ENCODE peak calls at places on chromosomes 7 and 10, in four cellular contexts. Q, F, H and G are unnamed samples.

GRCh38 chr10:93461124-93461806 is 20.9 kb downstream of the MYOF start:
- DNase-seq in Q (no peak), F (no peak), H (no peak), G (no peak)

GRCh38 chr7:105177026-105177425 is 163.0 kb downstream of the KMT2E start:
- DNase-seq in Q (no peak), F (no peak), H (no peak), G (no peak)

GRCh38 chr10:127797339-127797738 is 60.4 kb downstream of the FOXI2 start:
- DNase-seq in Q (no peak), F (no peak), H (no peak), G (peak)

GRCh38 chr10:43707755-43708154 is 59.1 kb upstream of the ZNF32 start:
- DNase-seq in Q (no peak), F (no peak), H (no peak), G (no peak)

GRCh38 chr10:132395704-132396494 is 1.1 kb upstream of the PWWP2B start:
- DNase-seq in Q (peak), F (no peak), H (no peak), G (no peak)

GRCh38 chr10:112080284-112080683 is 103.3 kb downstream of the GPAM start:
- DNase-seq in Q (no peak), F (no peak), H (no peak), G (no peak)

GRCh38 chr7:68892211-68892610 is 706.1 kb upstream of the AUTS2 start:
- DNase-seq in Q (no peak), F (no peak), H (no peak), G (no peak)

GRCh38 chr10:45581497-45582385 is 90.8 kb downstream of the ZFAND4 start:
- DNase-seq in Q (no peak), F (no peak), H (no peak), G (no peak)

GRCh38 chr7:80372415-80372814 is 139.4 kb downstream of the GNAT3 start:
- DNase-seq in Q (no peak), F (no peak), H (no peak), G (no peak)

GRCh38 chr10:57919864-57920263 is 347.8 kb downstream of the IPMK start:
- DNase-seq in Q (no peak), F (no peak), H (no peak), G (no peak)

GRCh38 chr10:96619120-96619519 is 32.3 kb upstream of the TM9SF3 start:
- DNase-seq in Q (no peak), F (no peak), H (no peak), G (no peak)

GRCh38 chr10:6148251-6148691 is 54.5 kb upstream of the PFKFB3 start:
- DNase-seq in Q (no peak), F (no peak), H (no peak), G (peak)

GRCh38 chr10:3127921-3128320 is 44.7 kb downstream of the PITRM1 start:
- DNase-seq in Q (no peak), F (no peak), H (no peak), G (no peak)

GRCh38 chr10:69792361-69792760 is 9.3 kb upstream of the COL13A1 start:
- DNase-seq in Q (no peak), F (no peak), H (no peak), G (no peak)

GRCh38 chr7:31443457-31443856 is 70.4 kb upstream of the ITPRID1 start:
- DNase-seq in Q (peak), F (no peak), H (peak), G (peak)

GRCh38 chr10:27911645-27912044 is 87.2 kb downstream of the ODAD2 start:
- DNase-seq in Q (no peak), F (no peak), H (no peak), G (no peak)

GRCh38 chr7:111090834-111091233 is at the start of gene LRRN3:
- DNase-seq in Q (no peak), F (no peak), H (no peak), G (no peak)

GRCh38 chr10:18219096-18219495 is 78.9 kb downstream of the CACNB2 start:
- DNase-seq in Q (no peak), F (no peak), H (no peak), G (no peak)

GRCh38 chr7:37311282-37311868 is 137.3 kb downstream of the ELMO1 start:
- DNase-seq in Q (no peak), F (no peak), H (no peak), G (no peak)

GRCh38 chr10:55509168-55509567 is 708.1 kb upstream of the PCDH15 start:
- DNase-seq in Q (no peak), F (no peak), H (peak), G (no peak)

GRCh38 chr10:88500656-88501055 is 82.5 kb downstream of the RNLS start:
- DNase-seq in Q (no peak), F (no peak), H (no peak), G (no peak)

GRCh38 chr10:73894245-73894971 is 16.5 kb upstream of the PLAU start:
- DNase-seq in Q (peak), F (no peak), H (no peak), G (no peak)

GRCh38 chr10:117419921-117420320 is 44.7 kb upstream of the PDZD8 start:
- DNase-seq in Q (no peak), F (no peak), H (no peak), G (no peak)

GRCh38 chr10:121442536-121442935 is 155.7 kb downstream of the FGFR2 start:
- DNase-seq in Q (no peak), F (no peak), H (no peak), G (no peak)

GRCh38 chr7:93973134-93973533 is 31.0 kb downstream of the BET1 start:
- DNase-seq in Q (no peak), F (no peak), H (no peak), G (no peak)

GRCh38 chr10:116796910-116797513 is 52.3 kb upstream of the ENO4 start:
- DNase-seq in Q (peak), F (peak), H (peak), G (peak)

GRCh38 chr10:20040012-20040411 is 223.8 kb downstream of the PLXDC2 start:
- DNase-seq in Q (no peak), F (no peak), H (no peak), G (no peak)

GRCh38 chr10:5743736-5744135 is 59.1 kb downstream of the TASOR2 start:
- DNase-seq in Q (no peak), F (no peak), H (no peak), G (no peak)

GRCh38 chr7:22566176-22566575 is 66.2 kb upstream of the STEAP1B start:
- DNase-seq in Q (no peak), F (no peak), H (no peak), G (no peak)

GRCh38 chr10:45040921-45041320 is 40.2 kb downstream of the ZNF22 start:
- DNase-seq in Q (no peak), F (no peak), H (no peak), G (no peak)

GRCh38 chr10:86346169-86346793 is 20.3 kb downstream of the GRID1 start:
- DNase-seq in Q (no peak), F (no peak), H (no peak), G (no peak)

GRCh38 chr7:33854178-33854577 is 51.2 kb upstream of the BMPER start:
- DNase-seq in Q (no peak), F (no peak), H (no peak), G (no peak)

GRCh38 chr7:22008011-22008410 is 62.3 kb upstream of the CDCA7L start:
- DNase-seq in Q (no peak), F (no peak), H (no peak), G (no peak)

GRCh38 chr10:128908109-128908898 is 558.7 kb upstream of the MGMT start:
- DNase-seq in Q (no peak), F (no peak), H (peak), G (peak)

GRCh38 chr10:58754419-58755180 is 241.9 kb downstream of the BICC1 start:
- DNase-seq in Q (no peak), F (no peak), H (no peak), G (no peak)

GRCh38 chr7:106317971-106318370 is 33.2 kb upstream of the NAMPT start:
- DNase-seq in Q (no peak), F (no peak), H (no peak), G (no peak)

GRCh38 chr7:45435846-45436245 is 138.3 kb upstream of the ADCY1 start:
- DNase-seq in Q (no peak), F (peak), H (no peak), G (no peak)

GRCh38 chr10:33876547-33877400 is 542.3 kb upstream of the NRP1 start:
- DNase-seq in Q (no peak), F (no peak), H (no peak), G (no peak)

GRCh38 chr7:23418046-23418445 is 52.2 kb downstream of the IGF2BP3 start:
- DNase-seq in Q (peak), F (no peak), H (peak), G (no peak)

DNA sequence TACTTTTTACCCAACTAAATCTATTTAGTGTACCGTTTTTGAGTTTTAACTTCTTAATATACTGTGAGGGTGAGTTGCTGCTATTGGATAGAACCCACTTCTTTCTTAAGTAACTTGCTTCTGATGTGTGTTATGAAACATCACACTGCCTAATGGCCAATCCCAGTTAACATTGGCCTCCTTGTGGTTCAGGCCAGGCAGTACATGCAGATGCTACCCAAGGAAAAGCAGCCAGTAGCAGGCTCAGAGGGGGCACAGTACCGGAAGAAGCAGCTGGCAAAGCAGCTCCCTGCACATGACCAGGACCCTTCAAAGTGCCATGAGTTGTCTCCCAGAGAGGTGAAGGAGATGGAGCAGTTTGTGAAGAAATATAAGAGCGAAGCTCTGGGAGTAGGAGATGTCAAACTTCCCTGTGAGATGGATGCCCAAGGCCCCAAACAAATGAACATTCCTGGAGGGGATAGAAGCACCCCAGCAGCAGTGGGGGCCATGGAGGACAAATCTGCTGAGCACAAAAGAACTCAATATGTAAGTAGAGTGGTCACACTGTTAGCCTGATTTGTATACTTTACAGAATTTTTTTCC is 39.7 kb downstream of the TES start:
- DNase-seq in Q (no peak), F (no peak), H (peak), G (no peak)
- TF ChIP-seq CTCF in Q (peak), F (peak), H (peak), G (no peak)

GRCh38 chr7:95899919-95900513 is 127.7 kb downstream of the DYNC1I1 start:
- DNase-seq in Q (no peak), F (no peak), H (no peak), G (no peak)
- TF ChIP-seq CTCF in Q (no peak), F (no peak), H (no peak), G (no peak)

DNA sequence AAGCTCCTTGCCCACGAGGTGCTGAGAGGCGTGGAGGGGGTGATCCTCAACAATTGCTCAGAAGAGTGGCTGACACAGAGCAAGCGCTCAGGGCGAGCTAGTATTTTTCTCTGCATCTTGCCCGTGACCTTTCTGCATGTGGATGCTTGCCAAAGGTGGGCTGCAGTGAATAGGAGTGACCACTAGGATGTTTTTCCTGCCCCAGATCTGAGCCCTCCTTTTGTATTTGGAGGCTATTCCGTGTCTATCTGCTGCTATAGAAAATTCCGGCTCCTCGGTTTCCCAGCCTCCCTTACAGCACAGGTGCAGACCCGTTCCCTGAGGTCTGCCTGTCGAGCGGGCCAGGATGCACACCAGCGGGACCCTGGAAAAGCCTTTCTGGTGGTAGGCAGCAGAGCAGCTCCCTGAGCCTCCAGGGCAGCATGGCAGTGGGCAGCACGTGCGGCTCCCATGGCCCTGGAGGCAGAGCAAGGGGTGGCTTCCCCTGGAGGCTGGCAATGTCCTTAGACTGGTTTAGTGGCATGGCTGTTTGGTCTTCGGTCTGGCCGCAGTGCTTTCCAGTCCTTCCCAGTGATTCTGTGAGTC is 145.1 kb upstream of the PCBD1 start:
- DNase-seq in Q (no peak), F (no peak), H (no peak), G (no peak)
- TF ChIP-seq CTCF in Q (no peak), F (no peak), H (no peak), G (no peak)

DNA sequence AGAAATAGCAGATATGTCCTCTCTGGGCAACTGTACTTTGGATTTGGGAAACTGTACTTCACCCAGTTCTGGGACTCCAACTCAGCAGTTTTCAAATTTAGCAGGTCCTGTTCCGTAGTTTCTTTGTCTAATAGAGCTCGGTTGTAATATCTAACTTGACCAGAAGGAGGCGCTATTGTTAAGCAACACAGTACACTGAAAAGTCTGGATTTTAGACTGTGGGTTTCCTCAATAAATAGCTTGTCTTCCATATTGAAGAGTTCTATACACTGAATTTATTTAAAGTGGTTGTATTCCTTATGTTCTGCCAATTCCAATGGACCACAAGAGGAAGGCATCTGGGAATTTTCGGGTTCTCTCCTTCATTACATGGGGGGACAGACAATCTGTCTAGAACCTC is 39.8 kb downstream of the ELFN1 start:
- DNase-seq in Q (no peak), F (no peak), H (no peak), G (no peak)
- TF ChIP-seq CTCF in Q (peak), F (peak), H (peak), G (no peak)